ENCODE peak calls at places on chromosomes 16 and 17, in ten cellular contexts. N is stimulated activated naive CD8-positive, alpha-beta T cell treated with anti-CD3 and anti-CD28 coated beads, Interleukin-15, Interleukin-2, amounts not matched to agents 100 U/mL and 50 U/mL, for 24 hours; R is foreskin fibroblast; S is central memory CD4-positive, alpha-beta T cell; G is effector memory CD8-positive, alpha-beta T cell; Q is T-helper 17 cell; B is GM20000; W is pancreas; K is NCI-H2107; F is activated CD8-positive, alpha-beta memory T cell treated with anti-CD3 and anti-CD28 coated beads, Interleukin-2, amount 10 ng/mL, durations not matched to agents 7 days and 5 days. D is an unnamed sample.

GRCh38 chr17:17380156-17380925 is 77.2 kb downstream of the NT5M start:
- DNase-seq in F (no peak), W (no peak), Q (no peak), K (no peak), R (no peak), B (no peak), N (no peak), G (no peak), S (no peak), D (no peak)

GRCh38 chr16:3637371-3637923 is 17.0 kb upstream of the DNASE1 start:
- DNase-seq in N (peak), G (no peak), K (no peak), B (peak), R (no peak), F (peak), W (no peak), S (no peak), Q (no peak), D (no peak)

GRCh38 chr16:86882586-86883280 is 304.4 kb downstream of the FOXL1 start:
- DNase-seq in K (no peak), G (no peak), R (peak), W (no peak), N (no peak), B (no peak), F (no peak), Q (no peak), S (no peak), D (peak)

GRCh38 chr16:62064173-62064572 is 27.9 kb upstream of the CDH8 start:
- DNase-seq in S (no peak), F (no peak), N (no peak), G (no peak), R (no peak), W (no peak), K (no peak), Q (no peak), B (no peak), D (no peak)

GRCh38 chr17:28252436-28252835 is 66.6 kb upstream of the TMEM97 start:
- DNase-seq in G (no peak), S (no peak), N (no peak), R (peak), B (no peak), Q (no peak), K (no peak), W (no peak), F (no peak), D (peak)

GRCh38 chr16:15856901-15857778 is at the start of gene MYH11:
- DNase-seq in N (peak), B (peak), W (no peak), R (peak), S (no peak), G (no peak), Q (no peak), F (no peak), K (no peak), D (peak)

GRCh38 chr16:78310990-78311561 is 211.6 kb downstream of the WWOX start:
- DNase-seq in F (no peak), N (no peak), Q (no peak), K (no peak), R (no peak), S (no peak), B (no peak), W (no peak), G (no peak), D (no peak)

GRCh38 chr16:9966569-9967157 is 215.6 kb downstream of the GRIN2A start:
- DNase-seq in N (no peak), W (no peak), G (no peak), F (no peak), R (peak), Q (no peak), K (no peak), B (peak), S (no peak), D (peak)

GRCh38 chr17:58332720-58333395 is 4.3 kb upstream of the TSPOAP1 start:
- DNase-seq in R (no peak), F (peak), N (peak), S (no peak), G (no peak), K (no peak), W (no peak), Q (no peak), B (no peak), D (no peak)

GRCh38 chr16:86044241-86044671 is 145.3 kb downstream of the IRF8 start:
- DNase-seq in Q (no peak), K (no peak), F (peak), W (no peak), R (peak), G (no peak), N (peak), B (peak), S (no peak), D (peak)

GRCh38 chr17:77919276-77919675 is 39.2 kb upstream of the TNRC6C start:
- DNase-seq in R (no peak), F (no peak), B (no peak), K (no peak), Q (no peak), G (no peak), S (no peak), N (no peak), W (no peak), D (no peak)

GRCh38 chr16:68190745-68191510 is 45.0 kb downstream of the ESRP2 start:
- DNase-seq in Q (no peak), K (no peak), B (no peak), G (no peak), R (peak), W (no peak), F (no peak), S (no peak), N (no peak), D (peak)

GRCh38 chr17:9101356-9101755 is 80.0 kb downstream of the NTN1 start:
- DNase-seq in K (no peak), W (peak), B (no peak), N (no peak), S (no peak), Q (no peak), G (no peak), F (no peak), R (no peak), D (no peak)

GRCh38 chr17:50807675-50808074 is 27.7 kb upstream of the WFIKKN2 start:
- DNase-seq in B (no peak), N (no peak), S (no peak), W (no peak), K (no peak), Q (no peak), F (no peak), G (no peak), R (no peak), D (no peak)

GRCh38 chr17:60135951-60136666 is 13.7 kb upstream of the CA4 start:
- DNase-seq in S (no peak), N (no peak), F (no peak), R (no peak), W (peak), Q (no peak), K (no peak), B (no peak), G (no peak), D (no peak)

GRCh38 chr17:80984749-80985148 is 6.9 kb upstream of the CHMP6 start:
- DNase-seq in B (no peak), K (no peak), S (no peak), G (no peak), F (no peak), W (no peak), R (peak), N (no peak), Q (no peak), D (peak)

GRCh38 chr17:34756670-34757021 is 177.3 kb downstream of the TMEM132E start:
- DNase-seq in S (no peak), W (no peak), B (no peak), G (no peak), N (no peak), Q (no peak), F (no peak), R (no peak), K (no peak), D (peak)

GRCh38 chr17:61284174-61284573 is 115.5 kb upstream of the TBX2 start:
- DNase-seq in N (no peak), F (no peak), W (no peak), S (no peak), Q (no peak), R (peak), G (no peak), K (no peak), B (no peak), D (peak)

GRCh38 chr17:43043306-43043705 is 18.3 kb downstream of the RND2 start:
- DNase-seq in N (no peak), K (no peak), S (no peak), W (no peak), G (no peak), F (no peak), Q (no peak), R (peak), B (no peak), D (peak)

GRCh38 chr16:73179671-73180370 is 131.9 kb upstream of the ZFHX3 start:
- DNase-seq in W (no peak), K (no peak), N (no peak), G (no peak), B (no peak), Q (no peak), R (no peak), F (no peak), S (no peak), D (no peak)

GRCh38 chr16:88437367-88437964 is 15.6 kb upstream of the ZFPM1 start:
- DNase-seq in B (peak), F (peak), G (peak), S (peak), Q (peak), N (peak), K (peak), R (peak), W (peak), D (peak)

GRCh38 chr16:82363026-82363816 is 193.2 kb upstream of the MPHOSPH6 start:
- DNase-seq in K (no peak), R (no peak), W (no peak), Q (no peak), N (no peak), S (no peak), B (no peak), G (no peak), F (no peak), D (no peak)

GRCh38 chr16:47779201-47780016 is 318.3 kb downstream of the PHKB start:
- DNase-seq in Q (no peak), F (peak), N (peak), K (no peak), S (no peak), W (no peak), G (no peak), R (peak), B (peak), D (peak)

GRCh38 chr16:31371619-31372484 is 16.9 kb downstream of the ITGAX start:
- DNase-seq in S (no peak), W (no peak), B (no peak), R (no peak), G (no peak), K (no peak), N (no peak), Q (no peak), F (no peak), D (no peak)

D was measured in GM23248.